ENCODE peak calls at places on chromosomes 11 and 22, in five cellular contexts. One of them, this sample, is unnamed.

GRCh38 chr11:19938051-19938856 is 222.0 kb downstream of the DBX1 start:
- DNase-seq in cardiac fibroblast: peak; percentile 75
- DNase-seq in pancreas: peak; percentile 71
- DNase-seq in GM23338: peak; percentile 79
- DNase-seq in astrocyte of the spinal cord: peak; percentile 62
- DNase-seq in this sample: peak; percentile 65

GRCh38 chr22:46815896-46816721 is 53.7 kb downstream of the TBC1D22A start:
- DNase-seq in GM23338: peak; percentile 31
- DNase-seq in cardiac fibroblast: peak; percentile 53
- DNase-seq in pancreas: no peak
- DNase-seq in astrocyte of the spinal cord: peak; percentile 47
- DNase-seq in this sample: no peak

GRCh38 chr22:46914916-46915894 is 152.8 kb downstream of the TBC1D22A start:
- DNase-seq in astrocyte of the spinal cord: no peak
- DNase-seq in cardiac fibroblast: no peak
- DNase-seq in GM23338: no peak
- DNase-seq in pancreas: no peak
- DNase-seq in this sample: no peak

GRCh38 chr22:47517062-47517461 is 754.6 kb downstream of the TBC1D22A start:
- DNase-seq in astrocyte of the spinal cord: no peak
- DNase-seq in pancreas: no peak
- DNase-seq in GM23338: no peak
- DNase-seq in cardiac fibroblast: no peak
- DNase-seq in this sample: no peak

GRCh38 chr11:5369793-5370192 is 13.8 kb upstream of the OR51M1 start:
- DNase-seq in GM23338: peak; percentile 34
- DNase-seq in cardiac fibroblast: peak; percentile 72
- DNase-seq in pancreas: no peak
- DNase-seq in astrocyte of the spinal cord: peak; percentile 60
- DNase-seq in this sample: peak; percentile 40

GRCh38 chr11:84022221-84022620 is 736.1 kb upstream of the CCDC90B start:
- DNase-seq in astrocyte of the spinal cord: peak; percentile 9
- DNase-seq in pancreas: no peak
- DNase-seq in cardiac fibroblast: peak; percentile 1
- DNase-seq in GM23338: peak; percentile 59
- DNase-seq in this sample: no peak

GRCh38 chr11:78560826-78561484 is 13.7 kb downstream of the NARS2 start:
- DNase-seq in pancreas: no peak
- DNase-seq in cardiac fibroblast: peak; percentile 66
- DNase-seq in astrocyte of the spinal cord: peak; percentile 27
- DNase-seq in GM23338: no peak
- DNase-seq in this sample: no peak

GRCh38 chr22:50274311-50274710 is 4.1 kb upstream of the MAPK11 start:
- DNase-seq in pancreas: no peak
- DNase-seq in cardiac fibroblast: peak; percentile 51
- DNase-seq in astrocyte of the spinal cord: peak; percentile 53
- DNase-seq in GM23338: peak; percentile 60
- DNase-seq in this sample: peak; percentile 65

GRCh38 chr11:31808721-31809542 is 2.2 kb downstream of the PAX6 start:
- DNase-seq in cardiac fibroblast: no peak
- DNase-seq in GM23338: peak; percentile 22
- DNase-seq in astrocyte of the spinal cord: no peak
- DNase-seq in pancreas: no peak
- DNase-seq in this sample: no peak

GRCh38 chr11:61072316-61073109 is 29.8 kb upstream of the CD5 start:
- DNase-seq in astrocyte of the spinal cord: no peak
- DNase-seq in GM23338: no peak
- DNase-seq in pancreas: no peak
- DNase-seq in cardiac fibroblast: no peak
- DNase-seq in this sample: no peak

GRCh38 chr22:42937164-42937854 is 77.6 kb downstream of the PACSIN2 start:
- DNase-seq in pancreas: peak; percentile 39
- DNase-seq in GM23338: no peak
- DNase-seq in astrocyte of the spinal cord: peak; percentile 84
- DNase-seq in cardiac fibroblast: peak; percentile 87
- DNase-seq in this sample: peak; percentile 90

GRCh38 chr11:78039919-78040671 is 17.0 kb upstream of the KCTD14 start:
- DNase-seq in pancreas: peak; percentile 82
- DNase-seq in astrocyte of the spinal cord: peak; percentile 80
- DNase-seq in GM23338: no peak
- DNase-seq in cardiac fibroblast: peak; percentile 93
- DNase-seq in this sample: peak; percentile 86

GRCh38 chr22:50074056-50074455 is 11.2 kb downstream of the MLC1 start:
- DNase-seq in astrocyte of the spinal cord: no peak
- DNase-seq in cardiac fibroblast: no peak
- DNase-seq in pancreas: peak; percentile 47
- DNase-seq in GM23338: peak; percentile 57
- DNase-seq in this sample: no peak

GRCh38 chr11:72793081-72793451 is 781 bp downstream of the STARD10 start:
- DNase-seq in cardiac fibroblast: no peak
- DNase-seq in pancreas: no peak
- DNase-seq in GM23338: no peak
- DNase-seq in astrocyte of the spinal cord: no peak
- DNase-seq in this sample: no peak

GRCh38 chr11:16346975-16347374 is 9.4 kb downstream of the SOX6 start:
- DNase-seq in pancreas: no peak
- DNase-seq in astrocyte of the spinal cord: peak; percentile 15
- DNase-seq in GM23338: no peak
- DNase-seq in cardiac fibroblast: peak; percentile 30
- DNase-seq in this sample: peak; percentile 73

GRCh38 chr11:121321614-121322243 is 29.2 kb downstream of the SC5D start:
- DNase-seq in cardiac fibroblast: peak; percentile 39
- DNase-seq in GM23338: peak; percentile 79
- DNase-seq in pancreas: no peak
- DNase-seq in astrocyte of the spinal cord: peak; percentile 17
- DNase-seq in this sample: peak; percentile 60
- TF ChIP-seq CTCF in cardiac fibroblast: peak; percentile 20
- TF ChIP-seq CTCF in GM23338: peak; percentile 96
- TF ChIP-seq CTCF in pancreas: no peak
- TF ChIP-seq CTCF in astrocyte of the spinal cord: peak; percentile 13
- TF ChIP-seq CTCF in this sample: peak; percentile 63

GRCh38 chr22:19766235-19766505 is 5.6 kb downstream of the TBX1 start:
- DNase-seq in pancreas: peak; percentile 57
- DNase-seq in cardiac fibroblast: no peak
- DNase-seq in GM23338: peak; percentile 48
- DNase-seq in astrocyte of the spinal cord: no peak
- DNase-seq in this sample: no peak
- H3K4me3 ChIP-seq in pancreas: peak overlapping the region; percentile 10
- H3K4me3 ChIP-seq in cardiac fibroblast: no peak overlapping the region
- H3K4me3 ChIP-seq in GM23338: peak overlapping the region; percentile 48
- H3K4me3 ChIP-seq in astrocyte of the spinal cord: no peak overlapping the region
- H3K4me3 ChIP-seq in this sample: no peak overlapping the region

GRCh38 chr22:30947821-30948454 is 20.6 kb downstream of the MORC2 start:
- DNase-seq in pancreas: no peak
- DNase-seq in GM23338: peak; percentile 48
- DNase-seq in cardiac fibroblast: peak; percentile 73
- DNase-seq in astrocyte of the spinal cord: peak; percentile 64
- DNase-seq in this sample: peak; percentile 71
- TF ChIP-seq CTCF in pancreas: no peak
- TF ChIP-seq CTCF in GM23338: peak; percentile 50
- TF ChIP-seq CTCF in cardiac fibroblast: peak; percentile 53
- TF ChIP-seq CTCF in astrocyte of the spinal cord: peak; percentile 57
- TF ChIP-seq CTCF in this sample: peak; percentile 65

GRCh38 chr11:108931168-108931567 is 266.3 kb downstream of the DDX10 start:
- DNase-seq in pancreas: no peak
- DNase-seq in cardiac fibroblast: peak; percentile 66
- DNase-seq in GM23338: no peak
- DNase-seq in astrocyte of the spinal cord: peak; percentile 58
- DNase-seq in this sample: peak; percentile 38
- H3K4me3 ChIP-seq in pancreas: no peak overlapping the region
- H3K4me3 ChIP-seq in cardiac fibroblast: no peak overlapping the region
- H3K4me3 ChIP-seq in GM23338: no peak overlapping the region
- H3K4me3 ChIP-seq in astrocyte of the spinal cord: no peak overlapping the region
- H3K4me3 ChIP-seq in this sample: no peak overlapping the region

DNA sequence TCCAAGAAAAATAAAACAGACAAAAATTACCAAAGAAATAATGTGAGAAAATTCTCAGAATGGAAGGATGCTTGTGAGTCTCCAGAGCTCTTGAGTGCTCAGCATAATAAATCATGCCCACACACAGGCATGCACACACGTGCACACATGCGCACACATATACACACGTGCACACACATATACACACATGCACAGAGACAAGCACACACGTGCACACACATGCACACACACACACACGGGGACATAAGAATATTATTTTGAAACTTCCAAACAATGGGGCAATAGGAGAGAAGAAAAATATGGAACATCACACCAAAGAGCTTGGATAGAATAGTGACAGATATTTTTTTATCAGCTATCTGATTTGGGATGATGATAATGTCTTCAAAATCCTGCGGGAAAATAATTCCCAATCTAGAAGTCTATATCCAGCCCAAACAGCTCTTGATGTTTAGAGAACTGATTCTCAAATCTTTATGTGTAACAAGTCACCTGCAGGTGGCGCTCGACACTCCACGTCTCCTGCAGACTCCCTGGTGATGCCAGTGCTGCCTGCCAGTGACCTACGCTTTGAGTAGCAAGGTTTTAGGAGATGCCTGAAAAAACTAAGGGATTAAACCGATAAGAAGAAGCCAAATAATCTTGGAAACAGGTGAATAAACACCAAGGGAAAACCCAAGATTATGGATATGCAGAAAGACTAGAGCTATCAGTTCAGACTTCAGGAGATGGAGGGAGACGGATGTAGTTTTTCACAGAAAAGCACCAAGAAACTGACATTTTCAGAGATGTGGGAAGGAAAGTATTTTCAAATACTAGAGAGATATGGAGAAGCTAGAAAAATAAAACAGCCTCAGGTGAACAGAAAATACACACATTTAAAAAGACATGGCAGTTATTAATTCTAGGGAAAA is 743.6 kb downstream of the ETS1 start:
- DNase-seq in astrocyte of the spinal cord: peak; percentile 61
- DNase-seq in cardiac fibroblast: peak; percentile 85
- DNase-seq in GM23338: peak; percentile 94
- DNase-seq in pancreas: peak; percentile 82
- DNase-seq in this sample: peak; percentile 77
- TF ChIP-seq CTCF in astrocyte of the spinal cord: peak; percentile 76
- TF ChIP-seq CTCF in cardiac fibroblast: peak; percentile 79
- TF ChIP-seq CTCF in GM23338: peak; percentile 87
- TF ChIP-seq CTCF in pancreas: peak; percentile 27
- TF ChIP-seq CTCF in this sample: peak; percentile 88

GRCh38 chr11:75667268-75667830 is 1.5 kb downstream of the MAP6 start:
- DNase-seq in GM23338: peak; percentile 67
- DNase-seq in pancreas: peak; percentile 76
- DNase-seq in cardiac fibroblast: no peak
- DNase-seq in astrocyte of the spinal cord: no peak
- DNase-seq in this sample: peak; percentile 10

GRCh38 chr11:75665126-75665525 is 3.7 kb downstream of the MAP6 start:
- DNase-seq in GM23338: no peak
- DNase-seq in cardiac fibroblast: no peak
- DNase-seq in pancreas: no peak
- DNase-seq in astrocyte of the spinal cord: no peak
- DNase-seq in this sample: no peak

GRCh38 chr11:75667831-75668507 is 869 bp downstream of the MAP6 start:
- DNase-seq in astrocyte of the spinal cord: peak; percentile 27
- DNase-seq in pancreas: peak; percentile 78
- DNase-seq in GM23338: peak; percentile 81
- DNase-seq in cardiac fibroblast: peak; percentile 38
- DNase-seq in this sample: peak; percentile 28

GRCh38 chr11:75664366-75664765 is 4.5 kb downstream of the MAP6 start:
- DNase-seq in cardiac fibroblast: no peak
- DNase-seq in GM23338: no peak
- DNase-seq in astrocyte of the spinal cord: no peak
- DNase-seq in pancreas: no peak
- DNase-seq in this sample: no peak

GRCh38 chr11:75668508-75669297 is at the start of gene MAP6:
- DNase-seq in astrocyte of the spinal cord: peak; percentile 10
- DNase-seq in pancreas: peak; percentile 70
- DNase-seq in GM23338: peak; percentile 73
- DNase-seq in cardiac fibroblast: peak; percentile 31
- DNase-seq in this sample: peak; percentile 53
- H3K4me3 ChIP-seq in astrocyte of the spinal cord: peak within 1 kb of the TSS; percentile 18
- H3K4me3 ChIP-seq in pancreas: peak within 1 kb of the TSS; percentile 21
- H3K4me3 ChIP-seq in GM23338: peak within 1 kb of the TSS; percentile 71
- H3K4me3 ChIP-seq in cardiac fibroblast: peak within 1 kb of the TSS; percentile 27
- H3K4me3 ChIP-seq in this sample: no peak within 1 kb of the TSS

GRCh38 chr22:19126309-19126666 is 4.1 kb upstream of the DGCR2 start:
- DNase-seq in astrocyte of the spinal cord: no peak
- DNase-seq in pancreas: no peak
- DNase-seq in GM23338: no peak
- DNase-seq in cardiac fibroblast: no peak
- DNase-seq in this sample: no peak
- TF ChIP-seq CTCF in astrocyte of the spinal cord: no peak
- TF ChIP-seq CTCF in pancreas: no peak
- TF ChIP-seq CTCF in GM23338: no peak
- TF ChIP-seq CTCF in cardiac fibroblast: no peak
- TF ChIP-seq CTCF in this sample: no peak

GRCh38 chr11:118201966-118202365 is 22.8 kb downstream of the JAML start:
- DNase-seq in cardiac fibroblast: no peak
- DNase-seq in pancreas: no peak
- DNase-seq in GM23338: no peak
- DNase-seq in astrocyte of the spinal cord: no peak
- DNase-seq in this sample: no peak

GRCh38 chr11:118198370-118198769 is 21.9 kb upstream of the SCN2B start:
- DNase-seq in astrocyte of the spinal cord: peak; percentile 36
- DNase-seq in GM23338: peak; percentile 87
- DNase-seq in cardiac fibroblast: peak; percentile 71
- DNase-seq in pancreas: peak; percentile 90
- DNase-seq in this sample: peak; percentile 72

GRCh38 chr11:118199135-118199534 is 22.7 kb upstream of the SCN2B start:
- DNase-seq in astrocyte of the spinal cord: no peak
- DNase-seq in pancreas: no peak
- DNase-seq in cardiac fibroblast: no peak
- DNase-seq in GM23338: no peak
- DNase-seq in this sample: no peak

GRCh38 chr11:118200901-118201680 is 23.7 kb downstream of the JAML start:
- DNase-seq in GM23338: no peak
- DNase-seq in pancreas: no peak
- DNase-seq in cardiac fibroblast: no peak
- DNase-seq in astrocyte of the spinal cord: no peak
- DNase-seq in this sample: no peak

DNA sequence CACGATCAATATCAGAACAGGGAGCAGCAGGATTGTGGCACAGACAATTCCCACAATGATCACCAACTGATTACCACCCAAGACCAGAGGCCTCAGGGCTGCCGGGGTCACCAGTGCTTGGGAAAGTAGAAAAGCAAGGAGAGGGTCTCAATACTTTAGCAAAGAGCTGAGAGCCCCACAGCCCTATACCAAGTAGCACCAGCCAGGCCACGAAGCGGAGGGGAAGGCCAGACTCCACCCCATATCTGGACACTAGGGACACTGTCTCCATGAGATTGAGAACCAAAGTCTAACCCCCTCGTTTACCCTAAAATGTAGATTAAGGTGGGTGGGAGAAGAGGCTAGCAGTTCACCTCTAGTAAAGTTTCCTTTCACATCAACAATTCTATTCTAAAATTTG is 24.1 kb upstream of the SCN2B start:
- DNase-seq in pancreas: no peak
- DNase-seq in GM23338: no peak
- DNase-seq in cardiac fibroblast: no peak
- DNase-seq in astrocyte of the spinal cord: no peak
- DNase-seq in this sample: no peak
- H3K4me3 ChIP-seq in pancreas: no peak overlapping the region
- H3K4me3 ChIP-seq in GM23338: no peak overlapping the region
- H3K4me3 ChIP-seq in cardiac fibroblast: no peak overlapping the region
- H3K4me3 ChIP-seq in astrocyte of the spinal cord: no peak overlapping the region
- H3K4me3 ChIP-seq in this sample: no peak overlapping the region

GRCh38 chr22:38239101-38239761 is 33.6 kb downstream of the TMEM184B start:
- DNase-seq in cardiac fibroblast: peak; percentile 96
- DNase-seq in astrocyte of the spinal cord: peak; percentile 83
- DNase-seq in pancreas: no peak
- DNase-seq in GM23338: no peak
- DNase-seq in this sample: peak; percentile 91
- TF ChIP-seq CTCF in cardiac fibroblast: peak; percentile 0
- TF ChIP-seq CTCF in astrocyte of the spinal cord: peak; percentile 28
- TF ChIP-seq CTCF in pancreas: no peak
- TF ChIP-seq CTCF in GM23338: no peak
- TF ChIP-seq CTCF in this sample: peak; percentile 17